ENCODE peak calls at places on chromosomes 16 and 17, in seven cellular contexts. V is IMR-90, S is GM12878, D is HCT116, N is H1, X is K562, C is HepG2. F is an unnamed sample.

GRCh38 chr17:17304521-17304985 is 1.4 kb downstream of the NT5M start:
- DNase-seq in V (no peak), S (no peak), D (no peak), N (no peak), X (peak; percentile 83), C (no peak), F (no peak)

GRCh38 chr16:86424413-86424812 is 85.9 kb upstream of the FOXF1 start:
- DNase-seq in V (no peak), S (no peak), D (no peak), N (no peak), X (no peak), C (no peak), F (no peak)

GRCh38 chr17:81142301-81143199 is 22.8 kb upstream of the PVALEF start:
- DNase-seq in V (peak; percentile 56), S (peak; percentile 5), D (peak; percentile 76), N (peak; percentile 86), X (peak; percentile 80), C (peak; percentile 82), F (peak; percentile 90)

GRCh38 chr17:32805029-32805976 is 71.6 kb downstream of the MYO1D start:
- DNase-seq in V (no peak), S (no peak), D (no peak), N (no peak), X (no peak), C (no peak), F (no peak)

GRCh38 chr16:1634541-1634940 is 22.4 kb downstream of the CRAMP1 start:
- DNase-seq in V (no peak), S (no peak), D (no peak), N (no peak), X (no peak), C (no peak), F (no peak)

GRCh38 chr17:78671607-78672404 is 94.6 kb upstream of the DNAH17 start:
- DNase-seq in V (peak; percentile 78), S (no peak), D (no peak), N (no peak), X (no peak), C (no peak), F (no peak)

GRCh38 chr16:89512453-89512852 is 4.2 kb downstream of the SPG7 start:
- DNase-seq in V (no peak), S (no peak), D (no peak), N (no peak), X (no peak), C (no peak), F (no peak)

GRCh38 chr17:74296548-74296936 is 22.5 kb downstream of the DNAI2 start:
- DNase-seq in V (peak; percentile 38), S (no peak), D (peak; percentile 57), N (peak; percentile 58), X (peak; percentile 87), C (peak; percentile 65), F (peak; percentile 60)

GRCh38 chr16:1414532-1415265 is at the start of gene UNKL:
- DNase-seq in V (peak; percentile 43), S (no peak), D (no peak), N (peak; percentile 88), X (peak; percentile 95), C (peak; percentile 77), F (peak; percentile 55)

GRCh38 chr16:22813946-22814325 is at the start of gene HS3ST2:
- DNase-seq in V (no peak), S (no peak), D (no peak), N (peak; percentile 83), X (no peak), C (no peak), F (no peak)

GRCh38 chr17:78345791-78346494 is 13.9 kb downstream of the SOCS3 start:
- DNase-seq in V (no peak), S (no peak), D (no peak), N (no peak), X (no peak), C (no peak), F (no peak)

GRCh38 chr17:55038291-55038690 is 69.7 kb downstream of the STXBP4 start:
- DNase-seq in V (no peak), S (no peak), D (no peak), N (no peak), X (no peak), C (no peak), F (no peak)
- TF ChIP-seq CEBPB in V (no peak), S (no peak), D (no peak), N (no peak), X (no peak), C (no peak), F (no peak)

GRCh38 chr16:74505011-74505410 is 83.7 kb upstream of the CLEC18B start:
- DNase-seq in V (no peak), S (no peak), D (no peak), N (no peak), X (no peak), C (no peak), F (no peak)

GRCh38 chr16:74503412-74503811 is 82.1 kb upstream of the CLEC18B start:
- DNase-seq in V (no peak), S (no peak), D (no peak), N (no peak), X (no peak), C (no peak), F (no peak)

GRCh38 chr16:74499114-74499513 is 77.8 kb upstream of the CLEC18B start:
- DNase-seq in V (no peak), S (no peak), D (no peak), N (no peak), X (no peak), C (no peak), F (no peak)

GRCh38 chr16:74500907-74501306 is 79.6 kb upstream of the CLEC18B start:
- DNase-seq in V (no peak), S (no peak), D (no peak), N (no peak), X (no peak), C (no peak), F (no peak)

GRCh38 chr16:74501484-74502479 is 80.5 kb upstream of the CLEC18B start:
- DNase-seq in V (no peak), S (no peak), D (no peak), N (no peak), X (no peak), C (no peak), F (no peak)
- TF ChIP-seq CEBPB in V (no peak), S (no peak), D (no peak), N (no peak), X (no peak), C (no peak), F (no peak)

GRCh38 chr17:64037802-64038201 is 17.4 kb upstream of the ICAM2 start:
- DNase-seq in V (no peak), S (no peak), D (no peak), N (no peak), X (peak; percentile 35), C (no peak), F (no peak)

GRCh38 chr17:64039106-64039400 is 18.6 kb upstream of the ICAM2 start:
- DNase-seq in V (no peak), S (no peak), D (no peak), N (no peak), X (no peak), C (no peak), F (no peak)

GRCh38 chr17:64038331-64039105 is 18.1 kb upstream of the ICAM2 start:
- DNase-seq in V (no peak), S (no peak), D (no peak), N (no peak), X (no peak), C (no peak), F (no peak)

GRCh38 chr17:64041912-64042311 is 21.5 kb upstream of the ICAM2 start:
- DNase-seq in V (no peak), S (no peak), D (no peak), N (no peak), X (no peak), C (no peak), F (no peak)

DNA sequence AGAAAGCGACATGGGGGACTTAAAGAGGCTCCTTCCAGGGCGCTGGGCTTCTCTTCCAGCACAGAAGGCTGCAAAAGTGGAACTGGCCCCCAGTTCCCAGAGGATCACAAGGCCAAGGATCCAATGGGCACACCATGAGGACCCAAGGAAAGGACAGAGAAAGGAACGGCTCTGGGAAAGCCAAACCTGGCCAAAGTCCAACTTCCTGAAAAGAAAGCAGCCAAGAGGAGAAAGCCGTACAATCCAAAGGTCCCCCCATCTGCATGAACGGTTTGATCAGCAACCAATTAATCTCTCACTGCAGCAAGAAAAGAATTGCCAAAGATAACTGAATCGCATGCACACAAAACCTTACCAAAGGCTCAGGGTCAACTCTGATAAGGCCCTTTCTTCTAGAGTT is 19.8 kb upstream of the ICAM2 start:
- DNase-seq in V (no peak), S (no peak), D (no peak), N (no peak), X (no peak), C (no peak), F (no peak)
- TF ChIP-seq CEBPB in V (no peak), S (no peak), D (no peak), N (no peak), X (no peak), C (no peak), F (no peak)

GRCh38 chr16:11556214-11556819 is 30.4 kb downstream of the LITAF start:
- DNase-seq in V (no peak), S (no peak), D (no peak), N (no peak), X (no peak), C (no peak), F (no peak)

GRCh38 chr16:11560701-11561439 is 25.8 kb downstream of the LITAF start:
- DNase-seq in V (no peak), S (no peak), D (no peak), N (peak; percentile 56), X (no peak), C (no peak), F (no peak)

GRCh38 chr16:11556945-11557720 is 29.6 kb downstream of the LITAF start:
- DNase-seq in V (no peak), S (no peak), D (no peak), N (no peak), X (no peak), C (no peak), F (no peak)

GRCh38 chr16:11561440-11561797 is 25.3 kb downstream of the LITAF start:
- DNase-seq in V (no peak), S (no peak), D (no peak), N (no peak), X (no peak), C (no peak), F (no peak)

GRCh38 chr16:11557811-11558210 is 28.9 kb downstream of the LITAF start:
- DNase-seq in V (no peak), S (no peak), D (no peak), N (no peak), X (no peak), C (no peak), F (no peak)
- TF ChIP-seq CEBPB in V (no peak), S (no peak), D (no peak), N (no peak), X (no peak), C (no peak), F (no peak)

DNA sequence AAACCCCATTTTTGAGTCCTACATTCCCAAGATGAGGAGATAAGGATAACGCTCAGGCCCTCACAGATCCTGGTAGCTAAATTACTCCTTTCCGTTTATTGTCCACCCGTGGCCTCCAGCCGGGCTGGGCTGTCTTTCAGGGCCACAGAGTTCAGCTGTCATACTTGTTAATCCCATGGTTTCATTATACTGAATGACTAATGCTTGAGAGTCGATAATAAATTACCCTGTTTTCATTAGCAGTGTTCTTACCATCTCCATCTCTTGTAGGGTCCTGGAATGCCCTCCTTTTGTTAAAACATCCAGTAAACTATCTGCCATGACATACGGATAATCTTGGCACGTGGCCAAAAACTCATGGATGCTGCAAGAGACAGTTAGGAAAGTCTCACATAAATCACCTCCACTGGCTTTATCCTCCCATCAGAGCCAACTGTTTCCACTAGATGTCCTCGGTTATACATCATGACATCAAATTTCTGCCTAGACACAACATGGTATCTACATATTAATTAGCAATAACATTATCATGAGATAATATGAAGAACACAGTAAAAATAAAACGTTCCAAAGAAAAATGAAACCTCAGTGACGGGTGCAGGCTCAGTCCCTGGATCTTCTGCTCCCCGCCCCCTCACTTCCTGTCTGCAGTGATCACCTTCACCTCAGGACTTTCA is 45.3 kb downstream of the BRD7 start:
- DNase-seq in V (peak; percentile 56), S (no peak), D (peak; percentile 21), N (no peak), X (peak; percentile 22), C (peak; percentile 50), F (peak; percentile 69)
- TF ChIP-seq CEBPB in V (peak; percentile 6), S (no peak), D (no peak), N (no peak), X (peak; percentile 77), C (no peak), F (no peak)